ENCODE peak calls at places on chromosomes 7 and 10, in eight cellular contexts. M is cardiac muscle cell, I is body of pancreas, V is thoracic aorta, S is retinal pigment epithelial cell, R is spleen, F is fibroblast of lung, G is lower lobe of right lung. K is an unnamed sample.

GRCh38 chr7:121021266-121021969 is 32.9 kb downstream of the CPED1 start:
- DNase-seq in F (no peak), V (no peak), I (no peak), G (no peak), S (no peak), M (no peak), R (no peak), K (peak; percentile 19)

GRCh38 chr10:118633801-118634200 is 38.4 kb upstream of the PRLHR start:
- DNase-seq in R (no peak), S (no peak), V (no peak), G (no peak), I (no peak), M (no peak), F (no peak), K (no peak)

GRCh38 chr7:115249080-115249479 is 327.2 kb downstream of the MDFIC start:
- DNase-seq in V (no peak), F (no peak), I (no peak), S (no peak), M (no peak), G (no peak), R (no peak), K (peak; percentile 18)

GRCh38 chr7:90961037-90961725 is 303.1 kb upstream of the FZD1 start:
- DNase-seq in S (no peak), V (no peak), M (no peak), I (no peak), R (no peak), G (no peak), F (peak; percentile 42), K (peak; percentile 38)

GRCh38 chr7:84637568-84638338 is 443.2 kb upstream of the SEMA3A start:
- DNase-seq in G (no peak), F (peak; percentile 96), S (peak; percentile 81), V (no peak), R (peak; percentile 47), I (no peak), M (peak; percentile 48), K (peak; percentile 92)

GRCh38 chr10:119131512-119132240 is 27.8 kb downstream of the DENND10 start:
- DNase-seq in G (no peak), I (no peak), F (no peak), M (no peak), R (no peak), S (no peak), V (no peak), K (peak; percentile 69)

GRCh38 chr7:4958477-4959301 is at the start of gene MMD2:
- DNase-seq in I (no peak), M (peak; percentile 23), V (no peak), S (no peak), F (no peak), G (no peak), R (peak; percentile 72), K (no peak)

GRCh38 chr7:107661865-107662379 is 1.3 kb downstream of the SLC26A4 start:
- DNase-seq in M (no peak), R (no peak), V (no peak), I (no peak), G (no peak), F (no peak), S (no peak), K (no peak)

GRCh38 chr7:91883676-91884362 is 3.3 kb upstream of the MTERF1 start:
- DNase-seq in F (peak; percentile 86), I (no peak), S (peak; percentile 66), R (no peak), M (no peak), G (peak; percentile 44), V (no peak), K (no peak)

GRCh38 chr7:94394399-94395140 is at the start of gene COL1A2:
- DNase-seq in I (peak; percentile 43), R (peak; percentile 77), G (peak; percentile 57), M (peak; percentile 58), V (peak; percentile 58), S (no peak), F (peak; percentile 99), K (peak; percentile 99)

DNA sequence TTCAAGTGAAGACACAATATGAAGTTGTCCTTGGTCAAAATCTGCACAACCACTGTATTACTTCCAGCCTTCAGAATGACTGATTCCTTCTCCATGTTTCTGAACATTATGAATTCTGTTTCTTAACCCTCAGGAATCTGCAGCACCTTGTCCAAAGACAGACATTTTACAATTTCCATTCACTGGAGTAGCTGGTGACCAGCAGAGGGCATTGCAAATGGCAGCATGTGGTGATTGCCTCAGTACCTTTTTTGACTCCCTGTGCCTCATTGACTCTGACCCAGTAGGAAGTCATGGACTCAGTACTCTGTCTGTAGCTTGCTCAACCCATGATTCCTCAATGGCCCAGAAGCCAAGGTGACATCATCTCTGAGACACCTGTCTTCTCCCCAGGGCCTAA is 879 bp upstream of the VPS41 start:
- DNase-seq in S (no peak), M (no peak), G (no peak), F (no peak), V (no peak), R (no peak), I (no peak), K (no peak)
- TF ChIP-seq CTCF in S (peak; percentile 33), M (no peak), G (no peak), F (no peak), V (no peak), R (no peak), I (no peak), K (no peak)

GRCh38 chr7:22728416-22729029 is 1.5 kb downstream of the IL6 start:
- DNase-seq in V (no peak), S (no peak), I (no peak), M (peak; percentile 62), F (peak; percentile 64), R (no peak), G (no peak), K (peak; percentile 84)
- H3K4me3 ChIP-seq in V (no peak overlapping the region), S (no peak overlapping the region), I (no peak overlapping the region), M (no peak overlapping the region), F (no peak overlapping the region), R (no peak overlapping the region), G (peak overlapping the region; percentile 56), K (peak overlapping the region; percentile 59)

GRCh38 chr10:62244088-62244487 is 24.6 kb downstream of the RTKN2 start:
- DNase-seq in G (no peak), V (no peak), I (no peak), R (no peak), M (no peak), F (no peak), S (no peak), K (no peak)
- TF ChIP-seq CTCF in G (no peak), V (no peak), I (no peak), R (no peak), M (no peak), F (no peak), S (no peak), K (no peak)

DNA sequence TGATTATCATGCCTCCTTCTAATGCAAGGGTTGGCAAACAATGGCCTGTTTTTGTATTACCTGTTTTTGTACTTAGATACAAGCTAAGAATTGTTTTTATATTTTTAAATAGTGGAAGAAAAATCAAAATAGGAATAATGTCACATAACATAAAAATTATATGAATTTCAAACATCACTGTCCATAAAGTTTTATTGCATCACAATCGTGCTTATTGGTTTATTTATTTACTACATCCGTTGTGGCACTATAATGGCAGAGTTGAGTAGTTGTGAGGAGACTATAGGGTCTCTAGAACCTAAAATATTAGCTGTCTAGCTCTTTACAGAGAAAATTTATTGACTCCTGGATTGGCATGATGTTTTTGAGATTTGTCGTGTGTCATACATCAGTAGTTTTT is 4.1 kb downstream of the KIF20B start:
- DNase-seq in F (no peak), I (no peak), S (no peak), R (no peak), M (no peak), V (no peak), G (no peak), K (no peak)
- H3K4me3 ChIP-seq in F (no peak overlapping the region), I (no peak overlapping the region), S (no peak overlapping the region), R (no peak overlapping the region), M (no peak overlapping the region), V (no peak overlapping the region), G (no peak overlapping the region), K (no peak overlapping the region)

DNA sequence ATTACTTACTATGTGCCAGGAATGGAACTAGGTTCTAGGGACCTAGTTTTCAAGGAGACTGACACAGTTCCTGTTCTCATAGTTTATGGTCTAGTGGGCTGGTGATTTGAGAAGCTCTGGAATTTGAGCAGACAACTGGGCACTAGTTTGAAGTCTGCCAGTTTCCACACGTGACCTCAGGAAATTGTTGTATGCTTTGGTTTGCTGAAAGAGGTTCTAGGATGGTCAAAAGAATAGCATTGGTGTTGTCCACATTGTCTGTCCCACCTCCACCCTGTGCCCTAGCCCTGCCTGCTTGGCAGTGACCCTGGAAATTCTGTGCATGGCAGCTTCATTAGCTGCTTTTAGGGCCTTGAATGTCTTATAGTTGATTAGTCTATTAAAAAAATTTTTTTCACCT is 28.7 kb downstream of the GBF1 start:
- DNase-seq in M (no peak), G (no peak), R (no peak), I (no peak), V (no peak), F (no peak), S (no peak), K (no peak)
- TF ChIP-seq CTCF in M (no peak), G (no peak), R (no peak), I (no peak), V (no peak), F (no peak), S (no peak), K (no peak)

K was measured in cardiac fibroblast.